ENCODE peak calls at places on chromosomes 5 and 9, in four cellular contexts. J is astrocyte of the spinal cord, I is uterus, Q is AG04450. O is an unnamed sample.

GRCh38 chr5:154395407-154396106 is 50.2 kb upstream of the SAP30L start:
- DNase-seq in Q (no peak), J (peak), I (peak), O (no peak)

GRCh38 chr5:178196986-178197385 is 7.3 kb upstream of the HNRNPAB start:
- DNase-seq in I (no peak), Q (no peak), J (no peak), O (no peak)

GRCh38 chr5:132418876-132419275 is 49.4 kb downstream of the SLC22A5 start:
- DNase-seq in Q (no peak), J (no peak), I (no peak), O (no peak)

GRCh38 chr9:136047076-136047774 is 47.9 kb downstream of the NACC2 start:
- DNase-seq in J (no peak), Q (no peak), I (no peak), O (no peak)

GRCh38 chr9:83979812-83980394 is at the start of gene HNRNPK:
- DNase-seq in I (peak), Q (peak), J (peak), O (peak)

GRCh38 chr5:109324941-109325340 is 84.8 kb downstream of the PJA2 start:
- DNase-seq in J (no peak), Q (no peak), I (peak), O (no peak)

GRCh38 chr9:131589993-131590392 is 44.7 kb downstream of the PRRT1B start:
- DNase-seq in Q (no peak), I (no peak), J (no peak), O (no peak)

GRCh38 chr5:72497823-72498222 is 9.4 kb downstream of the ZNF366 start:
- DNase-seq in J (no peak), Q (no peak), I (no peak), O (no peak)

GRCh38 chr5:67976812-67977455 is 238.6 kb upstream of the PIK3R1 start:
- DNase-seq in Q (no peak), I (no peak), J (no peak), O (no peak)

GRCh38 chr5:135921388-135921787 is 25.7 kb upstream of the IL9 start:
- DNase-seq in I (no peak), Q (no peak), J (no peak), O (no peak)

GRCh38 chr9:87546704-87547103 is 49.0 kb downstream of the DAPK1 start:
- DNase-seq in I (no peak), Q (no peak), J (no peak), O (no peak)

GRCh38 chr9:108186996-108187395 is 668.8 kb downstream of the ACTL7B start:
- DNase-seq in Q (peak), J (peak), I (peak), O (no peak)

GRCh38 chr9:97752274-97752673 is 55.1 kb upstream of the XPA start:
- DNase-seq in Q (no peak), J (no peak), I (no peak), O (no peak)

GRCh38 chr5:9454012-9454481 is 91.8 kb downstream of the SEMA5A start:
- DNase-seq in Q (no peak), I (no peak), J (no peak), O (no peak)

GRCh38 chr9:71886015-71886414 is 25.0 kb downstream of the ABHD17B start:
- DNase-seq in I (no peak), Q (no peak), J (no peak), O (no peak)

GRCh38 chr9:18233311-18233710 is 240.6 kb upstream of the ADAMTSL1 start:
- DNase-seq in J (no peak), I (no peak), Q (no peak), O (no peak)

GRCh38 chr5:139650031-139650688 is 2.0 kb downstream of the CXXC5 start:
- DNase-seq in J (peak), Q (no peak), I (no peak), O (no peak)

GRCh38 chr5:127011961-127012644 is 18.3 kb downstream of the MARCHF3 start:
- DNase-seq in J (no peak), I (no peak), Q (no peak), O (no peak)

GRCh38 chr5:28398185-28398584 is 1359.8 kb upstream of the CDH9 start:
- DNase-seq in J (no peak), I (no peak), Q (no peak), O (no peak)

GRCh38 chr5:1229822-1230221 is 4.6 kb downstream of the SLC6A18 start:
- DNase-seq in I (no peak), J (no peak), Q (no peak), O (no peak)

GRCh38 chr9:130714586-130715110 is 21.1 kb downstream of the EXOSC2 start:
- DNase-seq in Q (no peak), J (no peak), I (no peak), O (no peak)

GRCh38 chr5:132662925-132663770 is 5.2 kb downstream of the IL13 start:
- DNase-seq in I (no peak), Q (no peak), J (no peak), O (no peak)

GRCh38 chr9:264231-264630 is 49.6 kb downstream of the DOCK8 start:
- DNase-seq in Q (no peak), I (no peak), J (no peak), O (no peak)

GRCh38 chr5:136212252-136212721 is 19.3 kb upstream of the SMIM32 start:
- DNase-seq in Q (no peak), I (peak), J (no peak), O (no peak)

GRCh38 chr5:146458894-146459293 is 11.8 kb downstream of the TCERG1 start:
- DNase-seq in Q (no peak), J (no peak), I (no peak), O (no peak)

GRCh38 chr5:108989761-108990392 is 242.2 kb downstream of the FER start:
- DNase-seq in Q (no peak), J (peak), I (no peak), O (no peak)

GRCh38 chr5:164358531-164359259 is 853.3 kb downstream of the MAT2B start:
- DNase-seq in I (no peak), Q (peak), J (peak), O (no peak)

GRCh38 chr5:32760091-32760509 is 49.0 kb downstream of the NPR3 start:
- DNase-seq in J (peak), Q (peak), I (no peak), O (peak)

GRCh38 chr5:9207820-9208418 is 338.0 kb downstream of the SEMA5A start:
- DNase-seq in I (no peak), J (peak), Q (no peak), O (no peak)

GRCh38 chr5:463301-463700 is 20.3 kb downstream of the EXOC3 start:
- DNase-seq in Q (no peak), J (no peak), I (no peak), O (no peak)

GRCh38 chr5:33964132-33964531 is 20.4 kb downstream of the SLC45A2 start:
- DNase-seq in J (no peak), I (no peak), Q (no peak), O (no peak)

GRCh38 chr9:135757356-135757755 is 55.4 kb downstream of the KCNT1 start:
- DNase-seq in Q (no peak), I (no peak), J (no peak), O (no peak)

GRCh38 chr5:68027519-68027918 is 188.0 kb upstream of the PIK3R1 start:
- DNase-seq in I (peak), Q (peak), J (peak), O (no peak)

GRCh38 chr9:34375901-34376595 is 650 bp downstream of the MYORG start:
- DNase-seq in Q (no peak), I (peak), J (peak), O (no peak)

GRCh38 chr9:135480071-135480941 is 724 bp downstream of the PPP1R26 start:
- DNase-seq in Q (no peak), I (no peak), J (no peak), O (no peak)

GRCh38 chr9:75229605-75230332 is 141.5 kb downstream of the OSTF1 start:
- DNase-seq in Q (no peak), I (no peak), J (peak), O (no peak)

GRCh38 chr9:121294866-121295661 is 27.1 kb downstream of the GSN start:
- DNase-seq in Q (no peak), J (no peak), I (peak), O (no peak)

GRCh38 chr5:127306647-127307046 is 16.1 kb downstream of the MEGF10 start:
- DNase-seq in J (peak), Q (no peak), I (no peak), O (peak)

GRCh38 chr5:72499730-72500129 is 7.5 kb downstream of the ZNF366 start:
- DNase-seq in J (no peak), Q (no peak), I (peak), O (no peak)

GRCh38 chr5:73205309-73205708 is 32.3 kb downstream of the TMEM174 start:
- DNase-seq in I (no peak), J (no peak), Q (no peak), O (no peak)

GRCh38 chr5:171953860-171954701 is 52.4 kb downstream of the FBXW11 start:
- DNase-seq in Q (peak), I (no peak), J (peak), O (no peak)
- H3K4me3 ChIP-seq in Q (no peak), I (no peak), J (no peak), O (no peak)

DNA sequence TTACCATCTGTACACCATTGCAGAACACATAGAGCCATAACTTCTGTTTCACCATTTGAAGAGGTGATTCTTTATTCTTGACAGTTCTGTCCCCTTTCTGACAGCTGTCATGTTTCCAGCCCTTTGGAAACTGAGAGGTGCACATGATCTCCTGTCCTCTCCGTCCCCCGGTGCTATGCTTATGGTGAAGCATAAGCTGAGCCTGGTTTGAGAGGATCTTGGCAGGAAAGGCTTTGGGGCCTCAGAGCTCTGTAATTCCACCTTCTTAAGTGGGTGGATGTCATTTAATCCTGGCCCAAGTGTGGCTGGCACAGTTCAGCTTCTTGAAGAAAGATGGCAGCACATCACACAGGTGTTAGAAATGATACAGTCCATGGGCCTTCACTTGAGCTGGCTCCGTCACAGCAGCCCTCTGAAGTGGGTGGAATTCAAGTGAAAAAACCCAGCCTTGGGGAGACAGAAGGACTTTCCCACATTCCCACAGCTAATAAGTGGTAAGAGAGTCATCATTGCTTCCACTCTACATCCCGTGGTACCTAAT is 30.7 kb upstream of the GRPEL2 start:
- DNase-seq in I (no peak), Q (no peak), J (no peak), O (no peak)
- TF ChIP-seq CTCF in I (no peak), Q (no peak), J (no peak), O (peak)

DNA sequence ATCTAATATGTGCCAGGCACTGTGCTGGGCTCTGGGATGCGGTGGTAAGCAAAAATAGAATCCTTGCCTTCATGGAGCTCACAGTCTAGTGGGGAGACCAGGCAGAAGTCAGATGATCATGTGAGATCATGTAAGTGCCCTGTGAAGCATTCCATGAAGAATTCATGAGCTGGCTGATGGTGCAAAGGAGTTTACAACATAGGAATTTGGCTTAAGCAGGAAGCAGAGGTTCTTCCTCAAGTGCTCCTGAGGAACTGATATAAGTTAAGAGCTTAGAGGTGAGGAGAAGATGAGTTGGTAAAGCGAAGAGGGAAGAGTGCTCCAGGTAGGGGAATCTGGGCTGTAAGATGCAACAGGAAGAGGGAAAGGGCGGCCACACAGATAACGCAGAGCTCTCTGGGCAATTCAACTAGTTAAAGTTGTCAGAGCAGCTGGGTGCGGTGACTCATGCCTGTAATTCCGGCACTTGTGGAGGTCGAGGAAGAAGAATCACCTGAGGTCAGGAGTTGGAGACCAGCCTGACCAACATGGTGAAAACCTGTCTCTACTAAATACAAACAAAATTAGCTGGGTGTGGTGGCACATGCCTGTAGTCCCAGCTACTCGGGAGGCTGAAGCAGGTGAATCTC is 78.5 kb upstream of the SPATA31D4 start:
- DNase-seq in J (no peak), I (no peak), Q (no peak), O (no peak)
- H3K4me3 ChIP-seq in J (no peak), I (no peak), Q (no peak), O (no peak)

GRCh38 chr5:7680260-7680659 is 170.7 kb downstream of the CFAP90 start:
- DNase-seq in Q (no peak), I (no peak), J (peak), O (no peak)

GRCh38 chr5:7682379-7682778 is 168.6 kb downstream of the CFAP90 start:
- DNase-seq in Q (no peak), J (no peak), I (peak), O (no peak)

GRCh38 chr5:7686794-7687193 is 164.1 kb downstream of the CFAP90 start:
- DNase-seq in Q (no peak), J (no peak), I (no peak), O (no peak)

GRCh38 chr5:7679663-7680062 is 171.3 kb downstream of the CFAP90 start:
- DNase-seq in Q (no peak), J (no peak), I (no peak), O (no peak)

GRCh38 chr5:7683753-7684152 is 167.2 kb downstream of the CFAP90 start:
- DNase-seq in Q (no peak), J (no peak), I (no peak), O (no peak)
- TF ChIP-seq CTCF in Q (no peak), J (no peak), I (no peak), O (no peak)

GRCh38 chr5:180649297-180650039 is at the start of gene FLT4:
- DNase-seq in Q (no peak), I (peak), J (no peak), O (no peak)

GRCh38 chr5:180647465-180647864 is 1.9 kb downstream of the FLT4 start:
- DNase-seq in Q (no peak), J (no peak), I (peak), O (no peak)

GRCh38 chr5:180647941-180648500 is 1.4 kb downstream of the FLT4 start:
- DNase-seq in Q (no peak), J (no peak), I (peak), O (no peak)

GRCh38 chr5:180646963-180647305 is 2.5 kb downstream of the FLT4 start:
- DNase-seq in I (peak), Q (no peak), J (no peak), O (no peak)

GRCh38 chr5:180648658-180649296 is 623 bp downstream of the FLT4 start:
- DNase-seq in J (no peak), I (peak), Q (no peak), O (no peak)
- H3K4me3 ChIP-seq in J (no peak), I (peak), Q (no peak), O (no peak)

GRCh38 chr5:42632501-42632900 is 124.1 kb upstream of the CCDC152 start:
- DNase-seq in Q (no peak), J (no peak), I (no peak), O (no peak)

GRCh38 chr5:42634575-42634974 is 122.0 kb upstream of the CCDC152 start:
- DNase-seq in Q (no peak), I (no peak), J (no peak), O (no peak)

GRCh38 chr5:42636946-42637345 is 119.7 kb upstream of the CCDC152 start:
- DNase-seq in J (no peak), I (no peak), Q (no peak), O (no peak)

GRCh38 chr5:42638972-42639371 is 117.6 kb upstream of the CCDC152 start:
- DNase-seq in J (no peak), Q (no peak), I (no peak), O (no peak)

DNA sequence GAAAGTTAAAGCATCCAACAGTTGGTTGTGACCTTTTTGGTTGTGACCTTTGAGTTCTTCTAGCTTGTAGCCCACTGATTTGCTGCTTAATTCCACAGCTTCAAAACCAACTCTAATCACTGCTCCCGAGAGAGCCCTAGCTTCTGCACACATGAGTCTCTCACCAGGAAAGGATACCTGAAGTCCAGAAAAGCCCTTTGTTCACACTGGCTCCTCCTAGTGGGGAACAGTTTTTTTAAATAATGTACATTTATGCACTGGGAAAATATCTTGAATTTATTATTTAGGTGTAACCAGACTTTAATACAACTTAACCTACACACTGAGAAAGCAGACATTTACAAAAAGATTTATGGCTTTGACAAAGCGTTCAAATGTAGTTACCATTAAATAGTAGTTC is 120.2 kb upstream of the CCDC152 start:
- DNase-seq in Q (no peak), I (no peak), J (no peak), O (no peak)
- TF ChIP-seq CTCF in Q (peak), I (no peak), J (peak), O (peak)

GRCh38 chr9:128341435-128341849 is 1.1 kb downstream of the SLC27A4 start:
- DNase-seq in Q (no peak), I (peak), J (peak), O (no peak)
- H3K4me3 ChIP-seq in Q (peak), I (peak), J (peak), O (peak)